ENCODE peak calls at places on chromosomes 11 and 22, in ten cellular contexts. X is AG09319; R is ELR; W is activated CD4-positive, alpha-beta T cell treated with anti-CD3 and anti-CD28 coated beads for 24 hours; D is Daoy; N is T-helper 17 cell; A is activated T-cell treated with anti-CD3 and anti-CD28 coated beads, Interleukin-2, amount 50 U/mL, for 72 hours; Z is mesenteric fat pad; O is heart right ventricle; T is germinal center. Y is an unnamed sample.

GRCh38 chr11:47869548-47870393 is 21.6 kb upstream of the NUP160 start:
- DNase-seq in T (no peak), N (no peak), R (peak), D (no peak), A (no peak), X (no peak), W (no peak), O (no peak), Z (no peak), Y (peak)

GRCh38 chr22:40645579-40646197 is 9.2 kb upstream of the MRTFA start:
- DNase-seq in T (no peak), R (no peak), X (no peak), W (no peak), D (no peak), O (no peak), N (no peak), Z (no peak), A (no peak), Y (no peak)

GRCh38 chr22:28647216-28647615 is 32.4 kb downstream of the TTC28 start:
- DNase-seq in Z (no peak), A (no peak), W (no peak), X (no peak), T (no peak), D (no peak), O (no peak), N (no peak), R (no peak), Y (no peak)

GRCh38 chr22:38873469-38874411 is 1.7 kb upstream of the CBX6 start:
- DNase-seq in N (peak), W (peak), R (no peak), Z (peak), A (peak), O (no peak), X (no peak), T (no peak), D (peak), Y (no peak)

GRCh38 chr22:28894320-28894719 is 10.9 kb downstream of the ZNRF3 start:
- DNase-seq in N (no peak), D (no peak), X (no peak), O (peak), T (no peak), Z (no peak), A (no peak), R (no peak), W (no peak), Y (no peak)

GRCh38 chr11:71555508-71555907 is 7.3 kb downstream of the KRTAP5-9 start:
- DNase-seq in N (no peak), Z (peak), X (no peak), T (no peak), D (no peak), O (no peak), W (no peak), A (no peak), R (no peak), Y (no peak)

GRCh38 chr11:116086426-116086825 is 582.2 kb upstream of the CADM1 start:
- DNase-seq in O (no peak), R (no peak), T (no peak), D (no peak), N (no peak), X (no peak), Z (no peak), W (no peak), A (no peak), Y (no peak)

GRCh38 chr22:49715450-49715849 is 112.2 kb downstream of the BRD1 start:
- DNase-seq in X (no peak), O (no peak), R (no peak), N (no peak), Z (no peak), T (no peak), D (peak), A (no peak), W (no peak), Y (peak)

GRCh38 chr22:25076281-25076680 is 123.4 kb upstream of the CRYBB3 start:
- DNase-seq in W (peak), A (peak), D (no peak), R (no peak), T (no peak), Z (no peak), N (no peak), X (no peak), O (no peak), Y (no peak)

Y was measured in A172.